ENCODE peak calls at places on chromosomes 6 and 20, in nine cellular contexts. R is left ventricle myocardium inferior, H is cardiac fibroblast, V is H7, C is lower leg skin, E is K562, W is fibroblast of mammary gland, U is bronchial epithelial cell, P is AG09309. N is an unnamed sample.
A peak's percentile ranks its signal among the peaks of the same experiment; 100 is the strongest.

GRCh38 chr6:142416179-142416578 is 114.4 kb downstream of the ADGRG6 start:
- DNase-seq in R (no peak), H (peak; percentile 98), V (no peak), C (no peak), E (no peak), W (peak; percentile 96), U (peak; percentile 62), P (peak; percentile 80), N (peak; percentile 94)

GRCh38 chr6:14857501-14857900 is 388.4 kb upstream of the JARID2 start:
- DNase-seq in R (no peak), H (no peak), V (no peak), C (no peak), E (no peak), W (no peak), U (no peak), P (no peak), N (no peak)

GRCh38 chr6:30884521-30885480 is 482 bp downstream of the DDR1 start:
- DNase-seq in R (peak; percentile 41), H (peak; percentile 17), V (peak; percentile 84), C (peak; percentile 90), E (peak; percentile 77), W (no peak), U (peak; percentile 54), P (no peak), N (no peak)

GRCh38 chr6:140572867-140573266 is 1198.4 kb upstream of the CITED2 start:
- DNase-seq in R (no peak), H (no peak), V (no peak), C (no peak), E (no peak), W (no peak), U (peak; percentile 54), P (no peak), N (no peak)

GRCh38 chr6:137775720-137776119 is 91.3 kb upstream of the TNFAIP3 start:
- DNase-seq in R (no peak), H (peak; percentile 85), V (no peak), C (no peak), E (no peak), W (no peak), U (no peak), P (no peak), N (no peak)

GRCh38 chr6:35063701-35064507 is 77.2 kb downstream of the TCP11 start:
- DNase-seq in R (no peak), H (no peak), V (peak; percentile 43), C (no peak), E (no peak), W (no peak), U (no peak), P (no peak), N (no peak)

GRCh38 chr6:90109141-90109540 is 187.5 kb downstream of the BACH2 start:
- DNase-seq in R (no peak), H (no peak), V (no peak), C (no peak), E (no peak), W (no peak), U (no peak), P (no peak), N (no peak)

GRCh38 chr6:88445188-88445958 is 279.2 kb upstream of the CNR1 start:
- DNase-seq in R (no peak), H (peak; percentile 9), V (no peak), C (no peak), E (no peak), W (no peak), U (no peak), P (no peak), N (no peak)

GRCh38 chr6:6436946-6437345 is 116.5 kb upstream of the F13A1 start:
- DNase-seq in R (no peak), H (no peak), V (no peak), C (no peak), E (no peak), W (no peak), U (peak; percentile 99), P (no peak), N (no peak)

GRCh38 chr6:44161997-44162338 is 3.3 kb downstream of the CAPN11 start:
- DNase-seq in R (no peak), H (peak; percentile 77), V (no peak), C (no peak), E (peak; percentile 59), W (peak; percentile 66), U (peak; percentile 71), P (no peak), N (no peak)

GRCh38 chr6:133130863-133131262 is 110.3 kb upstream of the EYA4 start:
- DNase-seq in R (peak; percentile 80), H (peak; percentile 22), V (no peak), C (no peak), E (no peak), W (peak; percentile 10), U (peak; percentile 94), P (no peak), N (no peak)

DNA sequence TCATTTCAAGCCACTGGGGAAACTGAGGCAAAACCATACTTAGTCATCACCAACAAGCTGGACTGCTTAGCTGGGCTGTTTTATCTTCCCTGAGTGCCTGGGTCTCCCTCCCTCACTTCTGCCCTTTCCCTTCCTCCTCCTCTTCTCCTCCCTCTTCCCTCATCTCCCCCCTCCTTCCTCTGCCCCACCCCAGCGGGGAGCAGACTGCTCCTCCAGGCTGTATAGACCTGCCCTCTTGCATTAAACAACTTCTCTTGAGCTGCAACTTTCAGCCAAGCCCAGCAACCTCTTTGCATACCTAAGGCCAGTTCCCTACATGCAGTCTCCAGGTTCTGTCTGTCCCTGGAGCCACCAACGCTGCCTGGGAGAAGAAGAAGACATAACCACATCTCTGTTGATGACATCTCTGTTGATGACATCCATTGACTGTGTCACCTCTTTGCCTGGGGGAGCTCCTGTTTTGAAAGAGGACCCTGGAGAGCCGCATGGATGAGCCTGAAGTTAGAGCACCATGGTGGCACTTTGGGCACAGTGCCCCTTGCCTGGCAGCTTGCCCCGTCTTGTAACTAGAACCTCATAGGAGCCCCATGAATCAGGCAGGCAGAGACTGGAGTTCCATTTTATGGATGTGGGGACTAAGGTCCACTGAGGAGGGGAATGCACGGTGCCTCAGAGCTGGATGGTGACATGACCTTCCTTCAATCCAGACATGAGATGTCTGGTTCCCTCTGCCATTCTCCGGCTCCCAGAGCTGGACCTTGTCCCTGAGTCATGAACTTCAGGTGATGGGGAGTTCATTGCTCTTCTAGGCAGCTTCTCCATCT is 7.8 kb upstream of the BPIFB6 start:
- DNase-seq in R (no peak), H (no peak), V (no peak), C (no peak), E (no peak), W (no peak), U (no peak), P (no peak), N (no peak)
- H3K4me3 ChIP-seq in R (no peak overlapping the region), H (no peak overlapping the region), V (no peak overlapping the region), C (no peak overlapping the region), E (no peak overlapping the region), W (no peak overlapping the region), U (no peak overlapping the region), P (no peak overlapping the region), N (no peak overlapping the region)

DNA sequence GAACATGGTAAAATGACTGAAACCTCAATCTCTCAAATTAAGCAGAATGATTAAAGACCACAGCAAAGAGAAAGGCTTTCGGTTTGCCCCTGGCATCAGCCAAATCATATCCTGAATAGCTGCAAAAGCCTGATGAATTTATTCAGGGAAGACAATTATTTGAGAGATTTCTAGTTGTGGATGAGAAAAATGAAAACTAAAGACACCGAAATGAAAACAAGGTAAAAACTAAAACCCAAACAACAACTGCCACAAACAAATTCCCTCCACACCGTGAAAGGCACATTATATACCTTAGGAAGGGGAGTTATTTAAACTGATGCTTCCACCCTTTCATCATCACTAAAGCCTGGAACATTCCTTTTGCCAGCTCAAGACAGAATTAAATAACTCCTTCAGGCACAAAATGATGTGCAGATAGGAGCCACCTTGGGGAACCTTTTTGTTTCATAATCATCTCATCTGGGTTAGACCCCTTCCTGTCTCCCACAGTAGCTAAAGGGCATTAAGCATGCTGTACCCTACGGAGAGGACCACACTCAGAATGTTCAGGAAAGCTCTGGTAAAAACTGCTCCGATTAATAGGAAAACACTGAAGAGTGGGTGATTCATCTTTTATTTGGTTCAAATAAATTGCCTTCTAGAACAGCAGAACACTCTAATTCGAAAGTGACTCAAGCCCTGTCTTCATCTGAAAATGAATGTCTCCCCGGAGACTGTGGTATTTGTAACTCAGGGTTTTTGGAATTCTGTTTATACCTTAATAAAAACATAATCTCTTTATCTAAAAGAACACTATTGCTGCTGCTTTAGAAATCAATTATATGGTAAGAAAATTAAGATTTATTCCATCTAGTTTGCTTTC is 9.1 kb upstream of the ANKRD60 start:
- DNase-seq in R (no peak), H (peak; percentile 79), V (no peak), C (no peak), E (no peak), W (peak; percentile 91), U (no peak), P (peak; percentile 61), N (no peak)
- H3K4me3 ChIP-seq in R (peak overlapping the region; percentile 69), H (no peak overlapping the region), V (no peak overlapping the region), C (no peak overlapping the region), E (no peak overlapping the region), W (peak overlapping the region; percentile 11), U (no peak overlapping the region), P (peak overlapping the region; percentile 6), N (peak overlapping the region; percentile 23)

DNA sequence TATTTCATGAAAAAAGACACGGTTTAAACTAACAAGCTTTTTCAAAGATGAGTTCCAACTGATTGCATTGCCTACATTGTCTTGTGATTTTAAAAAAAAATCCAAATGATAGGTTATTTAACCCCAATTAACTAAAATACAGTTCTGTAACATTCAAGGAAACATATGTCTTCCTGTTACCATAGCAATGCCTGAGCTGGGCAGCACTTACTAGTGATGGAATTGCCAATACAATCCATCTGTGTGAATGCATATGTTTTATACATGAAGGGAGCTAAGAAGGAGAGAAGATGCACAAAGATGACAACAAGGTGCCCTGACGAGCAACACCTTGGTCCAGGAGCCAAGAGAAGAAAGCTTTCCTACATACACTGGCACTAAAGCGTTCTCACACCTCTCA is 68.7 kb downstream of the POPDC3 start:
- DNase-seq in R (no peak), H (no peak), V (no peak), C (no peak), E (no peak), W (no peak), U (no peak), P (no peak), N (no peak)
- H3K4me3 ChIP-seq in R (no peak overlapping the region), H (no peak overlapping the region), V (no peak overlapping the region), C (no peak overlapping the region), E (no peak overlapping the region), W (no peak overlapping the region), U (no peak overlapping the region), P (no peak overlapping the region), N (no peak overlapping the region)

GRCh38 chr6:46134216-46134615 is 4.4 kb downstream of the ENPP4 start:
- DNase-seq in R (no peak), H (no peak), V (peak; percentile 10), C (no peak), E (no peak), W (no peak), U (no peak), P (no peak), N (no peak)

GRCh38 chr6:46129301-46129633 is 522 bp upstream of the ENPP4 start:
- DNase-seq in R (no peak), H (no peak), V (no peak), C (no peak), E (no peak), W (no peak), U (peak; percentile 30), P (no peak), N (no peak)

GRCh38 chr6:46129634-46130505 is at the start of gene ENPP4:
- DNase-seq in R (peak; percentile 81), H (peak; percentile 69), V (peak; percentile 96), C (peak; percentile 95), E (no peak), W (peak; percentile 83), U (peak; percentile 78), P (peak; percentile 10), N (no peak)

GRCh38 chr6:46130665-46131064 is 876 bp downstream of the ENPP4 start:
- DNase-seq in R (no peak), H (no peak), V (no peak), C (no peak), E (no peak), W (no peak), U (no peak), P (no peak), N (no peak)

GRCh38 chr6:46128476-46128875 is 1.3 kb upstream of the ENPP4 start:
- DNase-seq in R (no peak), H (no peak), V (no peak), C (no peak), E (no peak), W (no peak), U (no peak), P (no peak), N (no peak)
- H3K4me3 ChIP-seq in R (peak overlapping the region; percentile 79), H (no peak overlapping the region), V (no peak overlapping the region), C (no peak overlapping the region), E (no peak overlapping the region), W (no peak overlapping the region), U (no peak overlapping the region), P (no peak overlapping the region), N (no peak overlapping the region)